ENCODE peak calls at places on chromosomes 11 and 22, in ten cellular contexts. W is lower leg skin, C is breast epithelium, X is body of pancreas, N is NB4, O is spleen, B is Peyer's patch, R is heart left ventricle, G is transverse colon, H is thyroid gland. V is an unnamed sample.

GRCh38 chr22:48167238-48167637 is 1404.8 kb downstream of the TBC1D22A start:
- DNase-seq in W (no peak), C (no peak), X (no peak), N (peak), O (no peak), B (no peak), R (no peak), G (no peak), H (no peak), V (no peak)

GRCh38 chr11:81579339-81579738 is 1154.3 kb downstream of the FAM181B start:
- DNase-seq in W (no peak), C (no peak), X (no peak), N (no peak), O (no peak), B (no peak), R (no peak), G (no peak), H (no peak), V (no peak)

GRCh38 chr11:122375687-122376399 is 259.8 kb upstream of the BLID start:
- DNase-seq in W (no peak), C (no peak), X (no peak), N (no peak), O (no peak), B (no peak), R (no peak), G (no peak), H (no peak), V (no peak)

GRCh38 chr22:19708323-19709011 is 5.8 kb upstream of the SEPTIN5 start:
- DNase-seq in W (peak), C (no peak), X (no peak), N (no peak), O (peak), B (no peak), R (peak), G (no peak), H (peak), V (no peak)

GRCh38 chr11:129739339-129739738 is 76.3 kb upstream of the TMEM45B start:
- DNase-seq in W (no peak), C (no peak), X (no peak), N (no peak), O (no peak), B (no peak), R (no peak), G (no peak), H (no peak), V (no peak)

GRCh38 chr11:35515224-35515623 is 10.2 kb downstream of the PAMR1 start:
- DNase-seq in W (no peak), C (no peak), X (no peak), N (no peak), O (no peak), B (no peak), R (no peak), G (no peak), H (no peak), V (no peak)

GRCh38 chr11:104609297-104609696 is 289.0 kb downstream of the CASP12 start:
- DNase-seq in W (no peak), C (no peak), X (peak), N (peak), O (no peak), B (no peak), R (no peak), G (peak), H (peak), V (no peak)

GRCh38 chr11:119100246-119100959 is 1.2 kb downstream of the DPAGT1 start:
- DNase-seq in W (no peak), C (no peak), X (peak), N (peak), O (peak), B (peak), R (no peak), G (no peak), H (no peak), V (no peak)

GRCh38 chr11:129694538-129694937 is 121.1 kb upstream of the TMEM45B start:
- DNase-seq in W (no peak), C (no peak), X (no peak), N (peak), O (no peak), B (no peak), R (no peak), G (peak), H (no peak), V (no peak)

GRCh38 chr22:46053563-46054090 is 76.7 kb upstream of the WNT7B start:
- DNase-seq in W (peak), C (peak), X (peak), N (no peak), O (peak), B (peak), R (peak), G (peak), H (peak), V (peak)

GRCh38 chr11:131653244-131653643 is 282.8 kb downstream of the NTM start:
- DNase-seq in W (peak), C (no peak), X (no peak), N (no peak), O (no peak), B (no peak), R (no peak), G (no peak), H (no peak), V (no peak)

GRCh38 chr11:86247608-86248007 is 3.1 kb downstream of the EED start:
- DNase-seq in W (no peak), C (no peak), X (no peak), N (no peak), O (no peak), B (no peak), R (no peak), G (peak), H (no peak), V (no peak)

GRCh38 chr11:65491163-65491465 is 7.7 kb upstream of the MALAT1 start:
- DNase-seq in W (peak), C (no peak), X (no peak), N (no peak), O (no peak), B (peak), R (no peak), G (no peak), H (no peak), V (no peak)

GRCh38 chr11:65492387-65492636 is 6.5 kb upstream of the MALAT1 start:
- DNase-seq in W (no peak), C (no peak), X (no peak), N (peak), O (no peak), B (no peak), R (no peak), G (no peak), H (no peak), V (no peak)

GRCh38 chr11:65493367-65494176 is 5.3 kb upstream of the MALAT1 start:
- DNase-seq in W (peak), C (no peak), X (peak), N (peak), O (no peak), B (peak), R (peak), G (peak), H (peak), V (peak)

GRCh38 chr11:65492637-65493366 is 6.0 kb upstream of the MALAT1 start:
- DNase-seq in W (peak), C (peak), X (peak), N (peak), O (no peak), B (peak), R (peak), G (peak), H (peak), V (peak)

DNA sequence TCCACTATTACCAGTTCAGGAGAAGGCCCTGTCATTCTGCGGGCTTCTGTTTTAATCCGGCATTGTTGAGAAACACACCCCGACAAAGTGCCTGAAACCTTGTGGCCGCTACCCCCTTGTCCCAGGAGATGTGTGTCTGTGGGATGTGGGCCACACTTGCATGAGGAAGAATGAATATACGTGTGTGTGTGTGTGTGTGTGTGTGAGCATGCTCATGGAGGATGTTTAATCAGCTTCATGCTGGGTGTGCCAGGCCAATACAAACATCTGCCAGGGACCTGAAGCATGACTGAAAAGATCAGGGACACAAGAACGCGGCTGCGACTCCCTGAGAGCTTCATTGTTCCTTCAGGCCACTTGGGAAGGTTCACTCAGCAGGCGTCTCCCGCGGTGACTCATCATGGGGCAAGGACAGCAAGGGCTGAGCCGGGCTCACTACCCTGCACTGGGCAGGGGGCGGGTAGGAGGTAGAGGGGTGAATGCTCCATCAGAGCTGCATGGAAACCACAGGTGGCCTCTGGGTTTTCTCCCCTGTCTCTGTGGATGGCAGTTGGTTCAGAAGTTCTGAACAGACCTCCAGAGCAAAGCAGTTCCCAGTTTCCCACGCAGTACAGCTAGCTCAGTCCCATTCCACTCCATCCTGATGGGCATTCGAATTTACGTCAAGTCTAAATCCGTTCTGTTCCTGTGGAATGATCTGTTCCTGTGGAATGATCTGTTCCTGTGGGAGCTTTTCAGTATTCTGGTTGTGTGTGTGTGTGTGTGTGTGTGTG is 7.0 kb upstream of the MALAT1 start:
- DNase-seq in W (peak), C (peak), X (peak), N (peak), O (no peak), B (peak), R (peak), G (peak), H (peak), V (peak)
- TF ChIP-seq POLR2A in W (no peak), C (no peak), X (no peak), N (no peak), O (no peak), B (peak), R (no peak), G (peak), H (peak), V (peak)

DNA sequence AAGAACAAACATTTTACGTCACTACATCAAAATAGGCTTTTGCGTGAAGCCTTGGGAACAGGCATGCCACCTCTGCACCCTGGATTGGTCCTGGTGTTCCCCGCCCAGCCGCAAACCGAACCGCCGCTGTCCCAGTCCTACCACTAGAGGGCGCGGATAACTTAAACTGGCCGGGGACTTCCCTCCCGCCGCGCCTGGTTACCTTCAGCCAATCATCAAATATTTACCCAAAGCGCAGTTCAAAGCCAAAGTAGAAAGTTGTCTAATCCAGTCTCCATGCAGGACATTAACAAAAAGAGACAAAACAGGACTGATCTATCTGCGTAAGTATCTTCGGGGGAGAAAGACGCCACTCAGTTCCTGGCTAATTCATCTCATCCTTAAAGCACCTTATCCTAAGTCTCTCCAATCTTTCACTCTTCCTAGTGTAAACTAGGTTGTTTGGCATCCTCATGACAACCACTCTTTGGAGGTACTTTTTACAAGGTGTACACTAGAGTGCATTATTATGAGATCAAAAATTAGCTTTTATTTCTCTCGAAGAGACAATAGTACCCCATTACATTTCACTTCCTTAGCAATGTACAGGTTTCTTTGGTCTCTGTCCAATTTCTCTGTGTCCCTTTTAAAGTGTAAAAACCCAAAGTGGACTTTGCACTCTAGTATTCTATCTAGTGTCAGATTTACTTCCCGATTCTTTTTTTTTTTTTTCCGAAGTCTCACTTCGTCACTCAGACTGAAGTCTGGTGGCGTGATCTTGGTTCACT is 3.9 kb upstream of the CRY2 start:
- DNase-seq in W (peak), C (peak), X (peak), N (peak), O (peak), B (peak), R (peak), G (peak), H (peak), V (peak)
- TF ChIP-seq POLR2A in W (no peak), C (no peak), X (no peak), N (no peak), O (no peak), B (peak), R (no peak), G (peak), H (no peak), V (no peak)

DNA sequence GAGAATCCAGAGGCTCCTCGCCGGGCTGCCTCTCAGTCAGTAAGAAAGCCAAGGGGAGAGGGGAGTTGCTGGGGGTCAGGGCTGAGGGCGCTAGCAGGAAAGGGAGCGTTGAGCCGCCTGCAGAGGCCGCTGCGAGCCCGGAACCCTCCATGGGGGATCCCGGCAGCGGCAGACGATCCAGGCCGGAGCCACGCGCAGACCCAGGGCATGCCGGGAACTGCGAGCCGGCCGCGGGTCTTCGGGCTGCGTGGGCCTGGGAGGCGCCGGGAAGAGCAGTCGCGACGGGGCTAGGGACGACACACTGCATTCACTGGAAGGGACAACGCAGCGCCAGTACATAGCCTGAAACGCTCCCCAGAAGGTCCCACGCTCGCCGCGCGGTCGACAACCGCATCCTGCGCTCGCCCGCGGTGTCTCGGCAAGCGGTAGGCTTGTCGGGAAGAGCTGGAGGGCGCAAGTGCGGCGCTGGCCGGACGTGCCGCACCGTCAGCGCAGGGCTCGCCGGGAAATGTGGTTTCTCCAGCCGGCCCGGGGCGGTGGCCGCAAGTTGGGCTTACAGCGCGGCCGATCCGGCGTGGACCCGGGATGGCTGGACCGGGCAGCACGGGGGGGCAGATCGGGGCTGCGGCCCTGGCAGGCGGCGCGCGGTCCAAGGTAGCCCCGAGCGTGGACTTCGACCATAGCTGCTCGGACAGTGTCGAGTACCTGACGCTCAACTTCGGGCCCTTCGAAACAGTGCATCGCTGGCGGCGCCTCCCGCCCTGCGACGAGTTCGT is at the start of gene LZTR1:
- DNase-seq in W (peak), C (peak), X (peak), N (peak), O (peak), B (peak), R (peak), G (peak), H (peak), V (peak)
- TF ChIP-seq POLR2A in W (peak), C (peak), X (peak), N (peak), O (peak), B (peak), R (no peak), G (peak), H (peak), V (peak)

GRCh38 chr11:61816736-61817455 is at the start of gene FADS1:
- DNase-seq in W (peak), C (no peak), X (peak), N (peak), O (peak), B (peak), R (peak), G (peak), H (peak), V (peak)

GRCh38 chr11:61815790-61816735 is 740 bp downstream of the FADS1 start:
- DNase-seq in W (peak), C (no peak), X (peak), N (peak), O (peak), B (peak), R (peak), G (peak), H (peak), V (peak)

GRCh38 chr11:61814242-61814957 is 2.4 kb downstream of the FADS1 start:
- DNase-seq in W (no peak), C (no peak), X (peak), N (peak), O (no peak), B (no peak), R (peak), G (peak), H (peak), V (no peak)

GRCh38 chr11:61812736-61813411 is 3.9 kb downstream of the FADS1 start:
- DNase-seq in W (no peak), C (no peak), X (no peak), N (no peak), O (peak), B (no peak), R (no peak), G (no peak), H (no peak), V (no peak)

GRCh38 chr11:61814958-61815789 is 1.6 kb downstream of the FADS1 start:
- DNase-seq in W (peak), C (peak), X (peak), N (peak), O (peak), B (peak), R (peak), G (peak), H (peak), V (peak)
- TF ChIP-seq POLR2A in W (peak), C (peak), X (peak), N (no peak), O (peak), B (peak), R (peak), G (peak), H (peak), V (peak)

GRCh38 chr11:133004369-133004768 is 527.9 kb downstream of the OPCML start:
- DNase-seq in W (no peak), C (no peak), X (no peak), N (no peak), O (no peak), B (no peak), R (no peak), G (no peak), H (no peak), V (no peak)

GRCh38 chr11:133011604-133012003 is 520.7 kb downstream of the OPCML start:
- DNase-seq in W (no peak), C (no peak), X (no peak), N (no peak), O (no peak), B (no peak), R (no peak), G (no peak), H (no peak), V (no peak)

GRCh38 chr11:133012803-133013202 is 519.5 kb downstream of the OPCML start:
- DNase-seq in W (no peak), C (no peak), X (no peak), N (no peak), O (no peak), B (no peak), R (no peak), G (no peak), H (no peak), V (no peak)

DNA sequence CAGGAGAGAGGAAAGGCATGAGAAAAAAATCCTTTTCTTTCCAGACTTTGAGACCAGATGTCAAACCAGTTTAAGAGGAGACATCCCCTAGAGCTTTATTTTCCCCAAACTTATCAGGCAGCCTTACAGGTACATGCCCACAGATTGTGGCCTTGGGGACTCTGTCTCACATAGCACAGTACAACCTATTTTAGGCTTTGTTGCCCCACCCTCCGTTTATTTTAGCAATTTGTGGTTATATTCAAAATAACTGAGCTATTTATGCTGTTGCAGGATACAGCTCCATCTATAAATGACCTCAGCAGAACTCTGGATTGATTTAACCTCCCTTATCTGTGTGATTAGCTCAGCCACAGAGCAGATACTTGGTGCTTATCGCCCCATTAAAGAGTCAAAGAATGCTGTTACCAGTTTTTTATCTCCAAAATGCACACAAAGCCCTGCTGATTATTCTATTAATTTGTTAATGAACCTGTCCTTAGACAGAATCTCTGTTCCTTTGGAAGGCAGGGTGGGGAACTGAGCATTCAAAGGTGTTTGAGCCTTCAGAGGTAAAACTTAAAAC is 525.2 kb downstream of the OPCML start:
- DNase-seq in W (no peak), C (no peak), X (no peak), N (no peak), O (no peak), B (no peak), R (no peak), G (no peak), H (no peak), V (no peak)
- TF ChIP-seq POLR2A in W (no peak), C (no peak), X (no peak), N (no peak), O (no peak), B (no peak), R (no peak), G (no peak), H (no peak), V (no peak)

GRCh38 chr22:37037669-37038068 is 13.9 kb upstream of the KCTD17 start:
- DNase-seq in W (no peak), C (no peak), X (no peak), N (no peak), O (no peak), B (no peak), R (no peak), G (no peak), H (no peak), V (no peak)

GRCh38 chr22:37032134-37032534 is 12.6 kb downstream of the MPST start:
- DNase-seq in W (no peak), C (no peak), X (no peak), N (no peak), O (no peak), B (no peak), R (no peak), G (no peak), H (no peak), V (no peak)

GRCh38 chr22:37033605-37034430 is 14.3 kb downstream of the MPST start:
- DNase-seq in W (no peak), C (no peak), X (no peak), N (no peak), O (no peak), B (peak), R (no peak), G (peak), H (no peak), V (no peak)

GRCh38 chr22:37032535-37033460 is 13.3 kb downstream of the MPST start:
- DNase-seq in W (no peak), C (no peak), X (peak), N (peak), O (no peak), B (peak), R (no peak), G (peak), H (peak), V (peak)

GRCh38 chr22:37036655-37037377 is 14.7 kb upstream of the KCTD17 start:
- DNase-seq in W (no peak), C (no peak), X (no peak), N (no peak), O (no peak), B (no peak), R (no peak), G (no peak), H (no peak), V (no peak)
- TF ChIP-seq POLR2A in W (no peak), C (no peak), X (no peak), N (no peak), O (no peak), B (no peak), R (no peak), G (no peak), H (no peak), V (no peak)

GRCh38 chr22:28864878-28865596 is 18.3 kb upstream of the ZNRF3 start:
- DNase-seq in W (no peak), C (no peak), X (no peak), N (no peak), O (peak), B (no peak), R (no peak), G (no peak), H (no peak), V (no peak)
- TF ChIP-seq POLR2A in W (no peak), C (no peak), X (no peak), N (no peak), O (no peak), B (no peak), R (no peak), G (no peak), H (no peak), V (no peak)